ENCODE peak calls at places on chromosomes 16 and 17, in five cellular contexts. One of them, this sample, is unnamed.

GRCh38 chr16:25100511-25100910 is 11.0 kb upstream of the LCMT1 start:
- DNase-seq in WTC11: no peak
- DNase-seq in GM12878: no peak
- DNase-seq in HepG2: no peak
- DNase-seq in HEK293T: no peak
- DNase-seq in this sample: no peak

GRCh38 chr17:65246252-65246651 is 109.1 kb downstream of the RGS9 start:
- DNase-seq in WTC11: no peak
- DNase-seq in GM12878: no peak
- DNase-seq in HepG2: no peak
- DNase-seq in HEK293T: no peak
- DNase-seq in this sample: no peak

GRCh38 chr17:4449736-4450135 is 16.0 kb downstream of the SPNS3 start:
- DNase-seq in WTC11: no peak
- DNase-seq in GM12878: no peak
- DNase-seq in HepG2: no peak
- DNase-seq in HEK293T: no peak
- DNase-seq in this sample: no peak

GRCh38 chr16:90037202-90037765 is 18.0 kb upstream of the DBNDD1 start:
- DNase-seq in WTC11: no peak
- DNase-seq in GM12878: no peak
- DNase-seq in HepG2: no peak
- DNase-seq in HEK293T: no peak
- DNase-seq in this sample: no peak

GRCh38 chr16:8923199-8923598 is 40.5 kb downstream of the USP7 start:
- DNase-seq in WTC11: no peak
- DNase-seq in GM12878: no peak
- DNase-seq in HepG2: no peak
- DNase-seq in HEK293T: no peak
- DNase-seq in this sample: no peak

GRCh38 chr16:81174644-81175324 is 63.7 kb upstream of the BCO1 start:
- DNase-seq in WTC11: no peak
- DNase-seq in GM12878: no peak
- DNase-seq in HepG2: no peak
- DNase-seq in HEK293T: no peak
- DNase-seq in this sample: no peak

GRCh38 chr16:5024632-5025031 is 9.1 kb downstream of the NAGPA start:
- DNase-seq in WTC11: no peak
- DNase-seq in GM12878: no peak
- DNase-seq in HepG2: no peak
- DNase-seq in HEK293T: peak; percentile 39
- DNase-seq in this sample: peak; percentile 24

GRCh38 chr17:46023783-46024388 is 24.8 kb downstream of the STH start:
- DNase-seq in WTC11: no peak
- DNase-seq in GM12878: no peak
- DNase-seq in HepG2: no peak
- DNase-seq in HEK293T: no peak
- DNase-seq in this sample: no peak

GRCh38 chr17:36935681-36936454 is 1.4 kb upstream of the LHX1 start:
- DNase-seq in WTC11: peak; percentile 74
- DNase-seq in GM12878: no peak
- DNase-seq in HepG2: no peak
- DNase-seq in HEK293T: no peak
- DNase-seq in this sample: no peak

GRCh38 chr17:67017895-67018294 is 26.5 kb upstream of the CACNG1 start:
- DNase-seq in WTC11: no peak
- DNase-seq in GM12878: no peak
- DNase-seq in HepG2: no peak
- DNase-seq in HEK293T: no peak
- DNase-seq in this sample: no peak

GRCh38 chr17:79832211-79833109 is 6.8 kb downstream of the CBX4 start:
- DNase-seq in WTC11: peak; percentile 58
- DNase-seq in GM12878: no peak
- DNase-seq in HepG2: peak; percentile 85
- DNase-seq in HEK293T: no peak
- DNase-seq in this sample: no peak

GRCh38 chr17:82687375-82687861 is 11.1 kb downstream of the RAB40B start:
- DNase-seq in WTC11: no peak
- DNase-seq in GM12878: peak; percentile 4
- DNase-seq in HepG2: no peak
- DNase-seq in HEK293T: no peak
- DNase-seq in this sample: no peak

GRCh38 chr17:8629371-8630226 is 926 bp downstream of the MYH10 start:
- DNase-seq in WTC11: peak; percentile 50
- DNase-seq in GM12878: no peak
- DNase-seq in HepG2: no peak
- DNase-seq in HEK293T: peak; percentile 33
- DNase-seq in this sample: no peak

GRCh38 chr16:81669473-81670350 is 109.4 kb upstream of the PLCG2 start:
- DNase-seq in WTC11: no peak
- DNase-seq in GM12878: no peak
- DNase-seq in HepG2: no peak
- DNase-seq in HEK293T: no peak
- DNase-seq in this sample: no peak

GRCh38 chr16:49698416-49698815 is 157.5 kb downstream of the ZNF423 start:
- DNase-seq in WTC11: no peak
- DNase-seq in GM12878: no peak
- DNase-seq in HepG2: no peak
- DNase-seq in HEK293T: peak; percentile 20
- DNase-seq in this sample: no peak

GRCh38 chr16:57485091-57485915 is 990 bp downstream of the DOK4 start:
- DNase-seq in WTC11: no peak
- DNase-seq in GM12878: no peak
- DNase-seq in HepG2: no peak
- DNase-seq in HEK293T: no peak
- DNase-seq in this sample: no peak

GRCh38 chr16:57484515-57485005 is 1.7 kb downstream of the DOK4 start:
- DNase-seq in WTC11: no peak
- DNase-seq in GM12878: no peak
- DNase-seq in HepG2: no peak
- DNase-seq in HEK293T: no peak
- DNase-seq in this sample: no peak

GRCh38 chr16:57482845-57483545 is 3.3 kb downstream of the DOK4 start:
- DNase-seq in WTC11: no peak
- DNase-seq in GM12878: no peak
- DNase-seq in HepG2: peak; percentile 91
- DNase-seq in HEK293T: no peak
- DNase-seq in this sample: no peak

GRCh38 chr16:57485916-57486857 is at the start of gene DOK4:
- DNase-seq in WTC11: peak; percentile 80
- DNase-seq in GM12878: no peak
- DNase-seq in HepG2: no peak
- DNase-seq in HEK293T: peak; percentile 95
- DNase-seq in this sample: no peak

GRCh38 chr16:57483725-57484514 is 2.4 kb downstream of the DOK4 start:
- DNase-seq in WTC11: no peak
- DNase-seq in GM12878: no peak
- DNase-seq in HepG2: no peak
- DNase-seq in HEK293T: no peak
- DNase-seq in this sample: no peak
- TF ChIP-seq SP1 in WTC11: no peak
- TF ChIP-seq SP1 in GM12878: no peak
- TF ChIP-seq SP1 in HepG2: no peak
- TF ChIP-seq SP1 in HEK293T: no peak
- TF ChIP-seq SP1 in this sample: no peak

DNA sequence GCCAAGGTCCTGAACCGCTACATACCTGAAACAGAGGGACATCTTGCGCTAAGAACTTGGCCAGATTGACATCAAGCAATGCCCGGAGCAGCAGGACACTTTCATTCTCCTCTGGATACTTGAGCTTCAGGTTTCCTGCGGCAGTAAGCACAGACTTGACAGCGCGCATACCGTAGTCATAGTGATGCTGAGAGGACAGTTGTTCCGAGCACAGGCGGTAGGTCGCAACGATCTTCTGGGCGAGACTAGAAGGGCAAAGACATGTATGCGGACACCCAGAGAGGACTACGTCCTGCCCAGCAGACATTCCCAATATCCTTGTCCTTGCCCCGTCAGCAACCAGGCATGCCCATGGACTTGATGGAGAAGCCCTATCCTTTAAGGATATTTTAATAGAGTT is 112.9 kb downstream of the DNAH3 start:
- DNase-seq in WTC11: no peak
- DNase-seq in GM12878: no peak
- DNase-seq in HepG2: no peak
- DNase-seq in HEK293T: no peak
- DNase-seq in this sample: no peak
- TF ChIP-seq SP1 in WTC11: no peak
- TF ChIP-seq SP1 in GM12878: no peak
- TF ChIP-seq SP1 in HepG2: no peak
- TF ChIP-seq SP1 in HEK293T: no peak
- TF ChIP-seq SP1 in this sample: no peak

GRCh38 chr17:81378941-81379511 is 16.2 kb upstream of the BAHCC1 start:
- DNase-seq in WTC11: no peak
- DNase-seq in GM12878: no peak
- DNase-seq in HepG2: no peak
- DNase-seq in HEK293T: no peak
- DNase-seq in this sample: no peak
- TF ChIP-seq SP1 in WTC11: no peak
- TF ChIP-seq SP1 in GM12878: no peak
- TF ChIP-seq SP1 in HepG2: no peak
- TF ChIP-seq SP1 in HEK293T: no peak
- TF ChIP-seq SP1 in this sample: no peak

GRCh38 chr17:48611681-48612455 is 1.1 kb upstream of the HOXB7 start:
- DNase-seq in WTC11: peak; percentile 64
- DNase-seq in GM12878: no peak
- DNase-seq in HepG2: no peak
- DNase-seq in HEK293T: no peak
- DNase-seq in this sample: no peak

GRCh38 chr17:48613862-48614694 is 1.0 kb downstream of the HOXB8 start:
- DNase-seq in WTC11: no peak
- DNase-seq in GM12878: no peak
- DNase-seq in HepG2: no peak
- DNase-seq in HEK293T: no peak
- DNase-seq in this sample: no peak

GRCh38 chr17:48611213-48611612 is 396 bp upstream of the HOXB7 start:
- DNase-seq in WTC11: no peak
- DNase-seq in GM12878: no peak
- DNase-seq in HepG2: no peak
- DNase-seq in HEK293T: no peak
- DNase-seq in this sample: no peak

GRCh38 chr17:48612854-48613691 is 2.0 kb downstream of the HOXB8 start:
- DNase-seq in WTC11: no peak
- DNase-seq in GM12878: no peak
- DNase-seq in HepG2: peak; percentile 15
- DNase-seq in HEK293T: no peak
- DNase-seq in this sample: no peak

GRCh38 chr17:48612456-48612853 is 1.6 kb upstream of the HOXB7 start:
- DNase-seq in WTC11: no peak
- DNase-seq in GM12878: no peak
- DNase-seq in HepG2: no peak
- DNase-seq in HEK293T: no peak
- DNase-seq in this sample: no peak
- TF ChIP-seq SP1 in WTC11: no peak
- TF ChIP-seq SP1 in GM12878: no peak
- TF ChIP-seq SP1 in HepG2: no peak
- TF ChIP-seq SP1 in HEK293T: no peak
- TF ChIP-seq SP1 in this sample: no peak

GRCh38 chr17:57106836-57107497 is 21.9 kb downstream of the AKAP1 start:
- DNase-seq in WTC11: no peak
- DNase-seq in GM12878: no peak
- DNase-seq in HepG2: no peak
- DNase-seq in HEK293T: no peak
- DNase-seq in this sample: no peak

GRCh38 chr17:57106107-57106835 is 21.2 kb downstream of the AKAP1 start:
- DNase-seq in WTC11: peak; percentile 61
- DNase-seq in GM12878: no peak
- DNase-seq in HepG2: peak; percentile 62
- DNase-seq in HEK293T: peak; percentile 74
- DNase-seq in this sample: peak; percentile 64

GRCh38 chr17:57107498-57108101 is 22.6 kb downstream of the AKAP1 start:
- DNase-seq in WTC11: no peak
- DNase-seq in GM12878: no peak
- DNase-seq in HepG2: peak; percentile 72
- DNase-seq in HEK293T: no peak
- DNase-seq in this sample: peak; percentile 94

GRCh38 chr17:57102122-57102521 is 17.1 kb downstream of the AKAP1 start:
- DNase-seq in WTC11: no peak
- DNase-seq in GM12878: no peak
- DNase-seq in HepG2: no peak
- DNase-seq in HEK293T: no peak
- DNase-seq in this sample: no peak

GRCh38 chr17:57104461-57105175 is 19.6 kb downstream of the AKAP1 start:
- DNase-seq in WTC11: no peak
- DNase-seq in GM12878: no peak
- DNase-seq in HepG2: no peak
- DNase-seq in HEK293T: no peak
- DNase-seq in this sample: no peak
- TF ChIP-seq SP1 in WTC11: no peak
- TF ChIP-seq SP1 in GM12878: no peak
- TF ChIP-seq SP1 in HepG2: no peak
- TF ChIP-seq SP1 in HEK293T: no peak
- TF ChIP-seq SP1 in this sample: no peak

GRCh38 chr16:85398050-85398451 is 215.1 kb upstream of the GSE1 start:
- DNase-seq in WTC11: peak; percentile 5
- DNase-seq in GM12878: no peak
- DNase-seq in HepG2: no peak
- DNase-seq in HEK293T: no peak
- DNase-seq in this sample: no peak
- TF ChIP-seq SP1 in WTC11: no peak
- TF ChIP-seq SP1 in GM12878: no peak
- TF ChIP-seq SP1 in HepG2: no peak
- TF ChIP-seq SP1 in HEK293T: no peak
- TF ChIP-seq SP1 in this sample: no peak

DNA sequence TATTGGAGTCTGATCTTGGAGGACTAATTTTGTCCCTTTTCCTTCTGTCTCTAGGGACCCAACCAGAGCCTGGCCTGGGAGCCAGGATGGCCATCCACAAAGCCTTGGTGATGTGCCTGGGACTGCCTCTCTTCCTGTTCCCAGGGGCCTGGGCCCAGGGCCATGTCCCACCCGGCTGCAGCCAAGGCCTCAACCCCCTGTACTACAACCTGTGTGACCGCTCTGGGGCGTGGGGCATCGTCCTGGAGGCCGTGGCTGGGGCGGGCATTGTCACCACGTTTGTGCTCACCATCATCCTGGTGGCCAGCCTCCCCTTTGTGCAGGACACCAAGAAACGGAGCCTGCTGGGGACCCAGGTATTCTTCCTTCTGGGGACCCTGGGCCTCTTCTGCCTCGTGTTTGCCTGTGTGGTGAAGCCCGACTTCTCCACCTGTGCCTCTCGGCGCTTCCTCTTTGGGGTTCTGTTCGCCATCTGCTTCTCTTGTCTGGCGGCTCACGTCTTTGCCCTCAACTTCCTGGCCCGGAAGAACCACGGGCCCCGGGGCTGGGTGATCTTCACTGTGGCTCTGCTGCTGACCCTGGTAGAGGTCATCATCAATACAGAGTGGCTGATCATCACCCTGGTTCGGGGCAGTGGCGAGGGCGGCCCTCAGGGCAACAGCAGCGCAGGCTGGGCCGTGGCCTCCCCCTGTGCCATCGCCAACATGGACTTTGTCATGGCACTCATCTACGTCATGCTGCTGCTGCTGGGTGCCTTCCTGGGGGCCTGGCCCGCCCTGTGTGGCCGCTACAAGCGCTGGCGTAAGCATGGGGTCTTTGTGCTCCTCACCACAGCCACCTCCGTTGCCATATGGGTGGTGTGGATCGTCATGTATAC is 8.0 kb downstream of the GPRC5C start:
- DNase-seq in WTC11: no peak
- DNase-seq in GM12878: no peak
- DNase-seq in HepG2: no peak
- DNase-seq in HEK293T: no peak
- DNase-seq in this sample: no peak
- TF ChIP-seq SP1 in WTC11: no peak
- TF ChIP-seq SP1 in GM12878: no peak
- TF ChIP-seq SP1 in HepG2: no peak
- TF ChIP-seq SP1 in HEK293T: no peak
- TF ChIP-seq SP1 in this sample: no peak

GRCh38 chr16:1181715-1182671 is 29.1 kb downstream of the CACNA1H start:
- DNase-seq in WTC11: no peak
- DNase-seq in GM12878: no peak
- DNase-seq in HepG2: peak; percentile 62
- DNase-seq in HEK293T: no peak
- DNase-seq in this sample: no peak
- TF ChIP-seq SP1 in WTC11: no peak
- TF ChIP-seq SP1 in GM12878: no peak
- TF ChIP-seq SP1 in HepG2: no peak
- TF ChIP-seq SP1 in HEK293T: no peak
- TF ChIP-seq SP1 in this sample: no peak

This sample was measured in HCT116.